ENCODE peak calls at places on chromosome 3, in five cellular contexts. One of them, this sample, is unnamed.

GRCh38 chr3:119637679-119638525 is 22.5 kb downstream of the POPDC2 start:
- DNase-seq in HepG2: no peak
- DNase-seq in A549: no peak
- DNase-seq in H1: no peak
- DNase-seq in K562: no peak
- DNase-seq in this sample: no peak

GRCh38 chr3:149967067-149967685 is 3.5 kb downstream of the PFN2 start:
- DNase-seq in HepG2: peak
- DNase-seq in A549: peak
- DNase-seq in H1: no peak
- DNase-seq in K562: peak
- DNase-seq in this sample: no peak

GRCh38 chr3:21237638-21238037 is 513.4 kb downstream of the ZNF385D start:
- DNase-seq in HepG2: no peak
- DNase-seq in A549: no peak
- DNase-seq in H1: no peak
- DNase-seq in K562: no peak
- DNase-seq in this sample: no peak

GRCh38 chr3:54278960-54279359 is 156.6 kb downstream of the CACNA2D3 start:
- DNase-seq in HepG2: no peak
- DNase-seq in A549: no peak
- DNase-seq in H1: no peak
- DNase-seq in K562: no peak
- DNase-seq in this sample: no peak

GRCh38 chr3:100399341-100400071 is 1.4 kb downstream of the TOMM70 start:
- DNase-seq in HepG2: peak
- DNase-seq in A549: no peak
- DNase-seq in H1: no peak
- DNase-seq in K562: no peak
- DNase-seq in this sample: no peak

GRCh38 chr3:141412087-141412935 is 44.0 kb downstream of the ZBTB38 start:
- DNase-seq in HepG2: peak
- DNase-seq in A549: peak
- DNase-seq in H1: no peak
- DNase-seq in K562: no peak
- DNase-seq in this sample: no peak

GRCh38 chr3:66383998-66384745 is 116.7 kb downstream of the LRIG1 start:
- DNase-seq in HepG2: no peak
- DNase-seq in A549: no peak
- DNase-seq in H1: no peak
- DNase-seq in K562: no peak
- DNase-seq in this sample: no peak

GRCh38 chr3:10505791-10506585 is 602 bp upstream of the ATP2B2 start:
- DNase-seq in HepG2: no peak
- DNase-seq in A549: no peak
- DNase-seq in H1: no peak
- DNase-seq in K562: no peak
- DNase-seq in this sample: no peak

GRCh38 chr3:50269977-50270413 is 1.0 kb downstream of the SEMA3B start:
- DNase-seq in HepG2: no peak
- DNase-seq in A549: peak
- DNase-seq in H1: no peak
- DNase-seq in K562: no peak
- DNase-seq in this sample: no peak

GRCh38 chr3:59573911-59574310 is 524.1 kb upstream of the CFAP20DC start:
- DNase-seq in HepG2: no peak
- DNase-seq in A549: no peak
- DNase-seq in H1: no peak
- DNase-seq in K562: no peak
- DNase-seq in this sample: no peak

GRCh38 chr3:161371441-161372320 is at the start of gene SPTSSB:
- DNase-seq in HepG2: peak
- DNase-seq in A549: peak
- DNase-seq in H1: no peak
- DNase-seq in K562: no peak
- DNase-seq in this sample: peak

GRCh38 chr3:134348524-134348923 is 25.7 kb downstream of the AMOTL2 start:
- DNase-seq in HepG2: no peak
- DNase-seq in A549: no peak
- DNase-seq in H1: no peak
- DNase-seq in K562: no peak
- DNase-seq in this sample: peak

GRCh38 chr3:194657439-194657838 is 14.6 kb downstream of the LSG1 start:
- DNase-seq in HepG2: no peak
- DNase-seq in A549: no peak
- DNase-seq in H1: no peak
- DNase-seq in K562: no peak
- DNase-seq in this sample: no peak

GRCh38 chr3:93962798-93963197 is 10.9 kb downstream of the PROS1 start:
- DNase-seq in HepG2: no peak
- DNase-seq in A549: no peak
- DNase-seq in H1: no peak
- DNase-seq in K562: no peak
- DNase-seq in this sample: no peak

GRCh38 chr3:36514171-36514570 is 133.9 kb downstream of the STAC start:
- DNase-seq in HepG2: no peak
- DNase-seq in A549: no peak
- DNase-seq in H1: no peak
- DNase-seq in K562: no peak
- DNase-seq in this sample: no peak

GRCh38 chr3:137325934-137326333 is 368.2 kb downstream of the IL20RB start:
- DNase-seq in HepG2: no peak
- DNase-seq in A549: no peak
- DNase-seq in H1: no peak
- DNase-seq in K562: no peak
- DNase-seq in this sample: no peak

GRCh38 chr3:195549931-195550519 is 6.9 kb upstream of the PPP1R2 start:
- DNase-seq in HepG2: peak
- DNase-seq in A549: no peak
- DNase-seq in H1: no peak
- DNase-seq in K562: no peak
- DNase-seq in this sample: no peak

GRCh38 chr3:115245899-115246298 is 98.8 kb upstream of the ZBTB20 start:
- DNase-seq in HepG2: no peak
- DNase-seq in A549: no peak
- DNase-seq in H1: no peak
- DNase-seq in K562: no peak
- DNase-seq in this sample: no peak

GRCh38 chr3:177618873-177619771 is 421.8 kb upstream of the TBL1XR1 start:
- DNase-seq in HepG2: no peak
- DNase-seq in A549: no peak
- DNase-seq in H1: no peak
- DNase-seq in K562: no peak
- DNase-seq in this sample: no peak

GRCh38 chr3:86973440-86973839 is 17.5 kb downstream of the VGLL3 start:
- DNase-seq in HepG2: no peak
- DNase-seq in A549: no peak
- DNase-seq in H1: no peak
- DNase-seq in K562: no peak
- DNase-seq in this sample: no peak

GRCh38 chr3:146019508-146019907 is 141.5 kb downstream of the PLOD2 start:
- DNase-seq in HepG2: no peak
- DNase-seq in A549: no peak
- DNase-seq in H1: no peak
- DNase-seq in K562: no peak
- DNase-seq in this sample: no peak

GRCh38 chr3:122560680-122561079 is 3.4 kb downstream of the PARP9 start:
- DNase-seq in HepG2: peak
- DNase-seq in A549: peak
- DNase-seq in H1: no peak
- DNase-seq in K562: no peak
- DNase-seq in this sample: no peak

GRCh38 chr3:48694610-48695051 is 8.9 kb upstream of the NCKIPSD start:
- DNase-seq in HepG2: no peak
- DNase-seq in A549: no peak
- DNase-seq in H1: no peak
- DNase-seq in K562: no peak
- DNase-seq in this sample: no peak

GRCh38 chr3:71926242-71926560 is 141.3 kb upstream of the PROK2 start:
- DNase-seq in HepG2: peak
- DNase-seq in A549: peak
- DNase-seq in H1: peak
- DNase-seq in K562: peak
- DNase-seq in this sample: peak

GRCh38 chr3:34876997-34877396 is 762.3 kb upstream of the ARPP21 start:
- DNase-seq in HepG2: no peak
- DNase-seq in A549: no peak
- DNase-seq in H1: no peak
- DNase-seq in K562: no peak
- DNase-seq in this sample: no peak
- TF ChIP-seq JUN in HepG2: no peak
- TF ChIP-seq JUN in A549: no peak
- TF ChIP-seq JUN in H1: no peak
- TF ChIP-seq JUN in K562: no peak
- TF ChIP-seq JUN in this sample: no peak

GRCh38 chr3:45489730-45490309 is 101.4 kb downstream of the LARS2 start:
- DNase-seq in HepG2: no peak
- DNase-seq in A549: no peak
- DNase-seq in H1: no peak
- DNase-seq in K562: no peak
- DNase-seq in this sample: no peak
- TF ChIP-seq JUN in HepG2: no peak
- TF ChIP-seq JUN in A549: no peak
- TF ChIP-seq JUN in H1: no peak
- TF ChIP-seq JUN in K562: no peak
- TF ChIP-seq JUN in this sample: no peak

DNA sequence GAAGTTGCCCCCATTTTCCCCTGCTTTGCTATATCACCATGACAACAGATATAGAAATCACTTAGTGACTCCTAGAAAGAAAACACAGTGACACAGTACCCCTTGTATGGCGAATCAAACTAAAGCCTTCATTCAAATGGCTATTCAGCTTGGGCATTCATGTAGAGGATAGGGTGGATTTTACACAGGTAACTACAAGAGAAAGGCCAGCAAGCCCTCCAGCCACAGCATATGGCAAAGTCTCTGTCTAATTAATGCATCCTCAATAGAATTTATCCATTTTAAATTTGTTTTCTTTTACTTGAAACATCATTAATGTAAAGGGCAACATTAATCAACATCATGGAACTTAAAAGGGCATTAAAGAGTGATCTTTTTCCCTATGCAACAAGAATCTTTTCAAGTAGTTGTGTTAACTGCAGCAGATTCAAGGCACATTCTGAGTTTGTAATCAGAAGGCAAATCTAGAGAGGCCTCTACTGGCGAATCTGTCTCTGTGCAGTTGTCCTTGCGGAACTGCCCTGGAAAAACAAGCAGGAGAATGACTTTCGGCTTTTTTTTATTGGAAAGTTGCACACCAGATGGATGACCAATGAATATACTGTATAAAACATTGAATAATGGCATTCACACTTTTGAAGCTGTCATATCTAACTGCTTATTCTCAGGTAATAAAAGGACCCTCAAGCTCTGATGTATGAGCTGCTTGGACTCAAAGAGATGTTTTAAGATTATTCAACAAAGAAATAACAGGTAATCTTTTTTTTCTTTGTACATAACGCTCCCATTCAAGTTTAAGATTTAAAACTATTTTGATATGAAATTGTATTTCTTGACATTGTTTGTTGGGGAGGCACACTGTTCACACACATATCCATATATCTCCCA is 621.6 kb upstream of the AGTR1 start:
- DNase-seq in HepG2: peak
- DNase-seq in A549: peak
- DNase-seq in H1: peak
- DNase-seq in K562: no peak
- DNase-seq in this sample: peak
- TF ChIP-seq JUN in HepG2: no peak
- TF ChIP-seq JUN in A549: no peak
- TF ChIP-seq JUN in H1: no peak
- TF ChIP-seq JUN in K562: no peak
- TF ChIP-seq JUN in this sample: no peak

DNA sequence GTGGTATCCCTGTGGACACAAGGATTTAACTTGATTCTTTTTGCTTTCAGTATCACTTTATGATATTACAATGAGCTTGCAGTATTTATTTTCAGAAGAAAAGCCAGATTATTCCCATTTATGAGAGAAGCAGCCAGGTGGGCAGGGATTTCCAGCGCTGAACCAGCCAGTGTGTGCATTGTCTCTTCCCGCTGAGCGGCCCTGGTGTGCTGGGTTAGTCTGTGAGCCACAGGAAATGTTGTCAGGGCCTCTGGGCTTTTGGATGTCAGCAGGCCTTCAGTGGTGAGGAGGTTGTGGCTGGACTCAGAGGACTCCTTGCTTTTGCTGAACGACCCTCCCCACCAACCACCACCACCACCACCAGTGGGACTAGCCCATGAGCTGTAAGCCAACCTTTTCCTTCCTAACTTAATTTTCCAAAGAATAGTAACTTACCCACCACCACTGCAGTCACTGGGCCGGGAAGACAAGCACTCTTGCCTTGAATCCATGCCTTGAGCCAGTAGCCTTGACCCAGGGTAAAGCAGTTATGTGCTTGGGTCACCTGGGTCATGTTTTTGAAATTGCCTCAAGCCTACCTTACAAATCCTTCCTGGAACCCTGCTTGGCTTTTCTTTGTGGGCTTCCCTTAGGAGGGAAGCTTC is 33.1 kb downstream of the FLNB start:
- DNase-seq in HepG2: peak
- DNase-seq in A549: no peak
- DNase-seq in H1: peak
- DNase-seq in K562: no peak
- DNase-seq in this sample: no peak
- TF ChIP-seq JUN in HepG2: no peak
- TF ChIP-seq JUN in A549: no peak
- TF ChIP-seq JUN in H1: no peak
- TF ChIP-seq JUN in K562: no peak
- TF ChIP-seq JUN in this sample: no peak

DNA sequence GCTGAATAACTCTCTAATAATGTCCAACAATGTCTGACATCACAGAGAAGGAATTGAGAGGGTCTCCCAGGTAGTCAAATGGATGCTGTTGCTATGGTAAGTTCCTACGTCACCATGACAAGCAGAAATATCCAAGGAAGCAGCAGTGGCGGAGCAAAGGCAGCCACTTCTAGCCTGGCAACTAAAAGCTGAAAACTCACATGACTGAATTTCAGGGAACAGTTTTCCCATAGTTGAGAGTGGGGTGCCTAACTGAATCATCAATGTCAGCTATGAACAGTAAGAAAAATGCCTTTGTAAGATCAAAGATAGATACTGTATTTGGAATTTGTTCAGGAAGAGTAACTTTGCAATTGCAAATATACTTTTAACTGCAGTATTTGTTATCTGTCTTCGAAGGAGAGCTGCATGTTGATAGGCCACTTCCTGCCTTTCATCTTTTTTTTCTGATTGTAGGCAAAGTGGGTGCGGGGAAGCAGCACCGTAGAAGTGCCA is 161.7 kb downstream of the BBX start:
- DNase-seq in HepG2: peak
- DNase-seq in A549: no peak
- DNase-seq in H1: no peak
- DNase-seq in K562: no peak
- DNase-seq in this sample: peak
- TF ChIP-seq JUN in HepG2: no peak
- TF ChIP-seq JUN in A549: no peak
- TF ChIP-seq JUN in H1: no peak
- TF ChIP-seq JUN in K562: no peak
- TF ChIP-seq JUN in this sample: no peak

GRCh38 chr3:196608693-196609092 is 30.8 kb upstream of the NRROS start:
- DNase-seq in HepG2: no peak
- DNase-seq in A549: no peak
- DNase-seq in H1: no peak
- DNase-seq in K562: no peak
- DNase-seq in this sample: no peak
- TF ChIP-seq JUN in HepG2: no peak
- TF ChIP-seq JUN in A549: no peak
- TF ChIP-seq JUN in H1: no peak
- TF ChIP-seq JUN in K562: no peak
- TF ChIP-seq JUN in this sample: no peak

This sample was measured in WTC11.